ENCODE peak calls at places on chromosome 22, in five cellular contexts. E is K562, C is upper lobe of right lung, N is astrocyte, X is Calu3. Q is an unnamed sample.
A peak's percentile ranks its signal among the peaks of the same experiment; 100 is the strongest.

GRCh38 chr22:32331236-32331917 is 26.3 kb upstream of the RFPL3 start:
- DNase-seq in E (no peak), C (peak; percentile 52), X (no peak), N (no peak), Q (no peak)

GRCh38 chr22:30217698-30218565 is 28.6 kb downstream of the LIF start:
- DNase-seq in N (no peak), X (no peak), C (no peak), E (no peak), Q (no peak)

GRCh38 chr22:33918676-33919590 is 1.3 kb downstream of the LARGE1 start:
- DNase-seq in E (no peak), C (no peak), X (no peak), N (peak; percentile 12), Q (no peak)

GRCh38 chr22:35313311-35314121 is 13.8 kb downstream of the TOM1 start:
- DNase-seq in N (peak; percentile 95), C (peak; percentile 43), E (no peak), X (peak; percentile 58), Q (no peak)

GRCh38 chr22:47850644-47851151 is 1088.2 kb downstream of the TBC1D22A start:
- DNase-seq in C (no peak), N (no peak), X (no peak), E (no peak), Q (no peak)

GRCh38 chr22:33781396-33781795 is 138.9 kb downstream of the LARGE1 start:
- DNase-seq in X (no peak), N (no peak), E (no peak), C (no peak), Q (no peak)

GRCh38 chr22:26585104-26585790 is 4.7 kb downstream of the TPST2 start:
- DNase-seq in E (no peak), N (peak; percentile 72), X (no peak), C (peak; percentile 81), Q (no peak)

GRCh38 chr22:30873086-30873650 is 95.4 kb downstream of the MORC2 start:
- DNase-seq in C (peak; percentile 49), E (no peak), N (no peak), X (no peak), Q (no peak)

GRCh38 chr22:19799322-19800190 is 39.0 kb downstream of the TBX1 start:
- DNase-seq in X (no peak), N (peak; percentile 95), C (no peak), E (no peak), Q (no peak)

GRCh38 chr22:29879738-29880137 is 3.2 kb upstream of the MTMR3 start:
- DNase-seq in E (peak; percentile 15), N (no peak), C (no peak), X (no peak), Q (no peak)

GRCh38 chr22:19352217-19352616 is 60.7 kb upstream of the CLTCL1 start:
- DNase-seq in E (no peak), C (no peak), X (no peak), N (no peak), Q (no peak)

GRCh38 chr22:31526275-31526674 is 29.9 kb downstream of the SFI1 start:
- DNase-seq in C (no peak), X (no peak), N (no peak), E (no peak), Q (no peak)

GRCh38 chr22:33850724-33851123 is 69.6 kb downstream of the LARGE1 start:
- DNase-seq in N (no peak), C (no peak), X (no peak), E (no peak), Q (no peak)

GRCh38 chr22:45915841-45916240 is 61.1 kb downstream of the WNT7B start:
- DNase-seq in N (no peak), E (no peak), X (no peak), C (no peak), Q (no peak)

GRCh38 chr22:45889539-45890350 is 87.2 kb downstream of the WNT7B start:
- DNase-seq in E (no peak), X (no peak), C (peak; percentile 61), N (peak; percentile 40), Q (no peak)

GRCh38 chr22:40241200-40241763 is 63.6 kb downstream of the TNRC6B start:
- DNase-seq in C (no peak), E (no peak), N (no peak), X (no peak), Q (no peak)

GRCh38 chr22:46056169-46057041 is 79.4 kb upstream of the WNT7B start:
- DNase-seq in C (peak; percentile 64), E (no peak), X (no peak), N (peak; percentile 63), Q (no peak)

GRCh38 chr22:32634424-32634981 is 159.9 kb downstream of the FBXO7 start:
- DNase-seq in N (no peak), E (no peak), C (no peak), X (no peak), Q (no peak)

GRCh38 chr22:26956346-26956745 is 299.0 kb downstream of the MIAT start:
- DNase-seq in E (no peak), C (no peak), N (no peak), X (peak; percentile 4), Q (no peak)

GRCh38 chr22:32619614-32620426 is 145.2 kb downstream of the FBXO7 start:
- DNase-seq in N (peak; percentile 89), C (no peak), E (no peak), X (no peak), Q (no peak)

GRCh38 chr22:24707477-24707816 is 67.1 kb downstream of the PIWIL3 start:
- DNase-seq in X (no peak), C (no peak), N (no peak), E (no peak), Q (no peak)

GRCh38 chr22:47572443-47572842 is 810.0 kb downstream of the TBC1D22A start:
- DNase-seq in X (no peak), C (no peak), E (no peak), N (no peak), Q (no peak)

GRCh38 chr22:28132466-28132865 is 213.4 kb upstream of the PITPNB start:
- DNase-seq in X (no peak), N (no peak), C (no peak), E (no peak), Q (no peak)

GRCh38 chr22:49359061-49359460 is 468.6 kb downstream of the BRD1 start:
- DNase-seq in C (peak; percentile 28), N (no peak), E (no peak), X (no peak), Q (no peak)

GRCh38 chr22:30940655-30941362 is 27.8 kb downstream of the MORC2 start:
- DNase-seq in E (no peak), C (no peak), X (no peak), N (no peak), Q (no peak)

GRCh38 chr22:19149047-19149883 is 827 bp downstream of the GSC2 start:
- DNase-seq in N (no peak), E (peak; percentile 70), C (peak; percentile 61), X (no peak), Q (no peak)

GRCh38 chr22:29691636-29692326 is 28.0 kb upstream of the CABP7 start:
- DNase-seq in X (no peak), C (no peak), N (no peak), E (no peak), Q (no peak)

GRCh38 chr22:45216133-45217003 is 24.3 kb downstream of the KIAA0930 start:
- DNase-seq in C (no peak), X (no peak), E (no peak), N (peak; percentile 31), Q (no peak)

GRCh38 chr22:22552630-22553029 is 6.4 kb downstream of the PRAME start:
- DNase-seq in C (no peak), N (no peak), X (no peak), E (peak; percentile 86), Q (peak; percentile 24)

GRCh38 chr22:44274918-44275665 is 37.7 kb downstream of the SHISAL1 start:
- DNase-seq in X (no peak), E (no peak), C (peak; percentile 56), N (no peak), Q (no peak)

GRCh38 chr22:40216041-40216756 is 38.5 kb downstream of the TNRC6B start:
- DNase-seq in E (no peak), X (no peak), C (no peak), N (no peak), Q (no peak)

GRCh38 chr22:20258584-20259335 is 9.4 kb downstream of the RTN4R start:
- DNase-seq in X (no peak), E (peak; percentile 97), C (no peak), N (no peak), Q (peak; percentile 36)

GRCh38 chr22:37887610-37888378 is 18.3 kb upstream of the MICALL1 start:
- DNase-seq in X (no peak), N (peak; percentile 68), C (no peak), E (no peak), Q (peak; percentile 64)
- TF ChIP-seq CTCF in X (peak; percentile 49), N (peak; percentile 42), C (peak; percentile 46), E (peak; percentile 31), Q (no peak)

DNA sequence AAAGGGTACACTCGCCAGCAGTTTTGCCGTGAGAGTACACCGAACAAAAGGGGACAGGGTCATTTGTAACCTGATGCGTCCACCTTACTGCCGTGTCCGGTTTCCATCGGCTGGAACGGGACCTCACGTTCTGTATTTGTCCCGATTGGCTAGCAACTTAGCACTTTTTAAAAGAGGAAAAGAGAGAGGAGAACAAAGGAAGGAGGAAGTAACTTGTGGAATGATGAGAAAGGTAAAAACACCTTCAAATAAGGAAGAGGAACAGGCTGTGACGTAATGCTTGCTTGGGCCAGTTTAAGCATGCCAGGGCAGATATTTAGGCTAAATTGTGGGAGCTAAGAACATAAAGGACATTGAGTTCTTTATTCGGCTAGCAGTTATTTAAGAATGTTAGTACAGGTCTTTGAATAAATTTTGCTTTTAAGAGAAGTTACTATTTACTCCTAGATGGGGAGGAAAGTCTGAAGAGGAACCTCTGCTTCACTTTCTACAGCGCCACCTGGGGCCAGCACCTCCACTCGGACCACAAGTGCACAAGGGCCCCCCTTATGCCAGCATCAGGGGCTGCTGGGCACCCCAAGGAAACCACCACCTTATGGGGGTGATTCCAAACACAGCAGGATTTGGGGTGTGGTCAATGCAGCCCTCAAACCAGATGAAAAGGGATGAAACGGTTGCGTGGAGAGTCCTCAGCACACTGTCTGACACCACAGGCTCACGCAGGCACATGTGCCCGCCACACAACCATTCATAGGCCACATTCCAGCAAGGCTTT is 5.8 kb downstream of the ARSA start:
- DNase-seq in C (peak; percentile 62), X (peak; percentile 34), E (peak; percentile 6), N (no peak), Q (no peak)
- TF ChIP-seq CTCF in C (peak; percentile 25), X (peak; percentile 42), E (no peak), N (no peak), Q (no peak)

DNA sequence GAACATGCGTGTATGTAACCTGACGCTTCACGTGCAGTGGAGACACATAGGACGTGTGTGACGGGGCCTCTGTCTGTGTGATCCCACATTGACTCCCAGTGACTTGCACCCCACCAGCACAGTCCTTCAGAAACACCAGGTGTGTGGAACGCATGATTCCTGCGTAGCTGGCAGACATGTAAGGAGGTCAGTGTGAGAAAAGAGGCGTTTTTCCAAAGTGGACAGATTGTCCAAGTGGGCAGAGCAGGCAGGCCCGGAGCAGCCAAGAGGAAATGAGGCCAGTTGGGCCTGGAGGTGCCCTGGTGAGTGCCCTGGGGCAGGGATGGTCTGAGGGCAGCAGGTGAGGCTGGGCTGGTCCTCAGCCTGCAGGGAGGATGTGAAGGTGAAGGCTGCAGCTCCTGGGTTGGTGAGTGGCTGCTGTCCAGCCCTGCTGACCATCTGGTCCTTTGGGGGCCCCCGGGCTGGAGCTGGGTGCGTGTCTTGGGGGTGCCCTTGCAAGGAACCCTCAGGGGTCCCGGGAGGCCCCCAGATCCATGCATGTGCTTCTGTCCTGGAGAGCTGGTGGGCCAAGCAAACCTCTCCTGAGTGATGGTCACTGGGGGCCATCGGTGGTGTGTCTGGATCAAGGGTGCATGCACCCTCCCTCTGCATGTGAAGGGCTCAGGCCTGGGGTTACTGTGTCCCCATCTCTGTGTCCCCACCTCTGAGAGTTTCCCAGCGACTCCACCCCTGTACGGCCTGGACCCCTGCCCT is 26.6 kb downstream of the SHANK3 start:
- DNase-seq in C (peak; percentile 48), X (no peak), E (no peak), N (no peak), Q (no peak)
- TF ChIP-seq CTCF in C (no peak), X (no peak), E (no peak), N (no peak), Q (no peak)

GRCh38 chr22:37951305-37951704 is 2.1 kb downstream of the C22orf23 start:
- DNase-seq in N (no peak), E (no peak), X (no peak), C (no peak), Q (no peak)
- TF ChIP-seq CTCF in N (no peak), E (peak; percentile 23), X (no peak), C (no peak), Q (no peak)

Q was measured in endothelial cell.